ENCODE peak calls at places on chromosomes 4 and X, in five cellular contexts. O is breast epithelium, Y is stomach, M is vagina, A is adrenal gland. V is an unnamed sample.

GRCh38 chr4:61532324-61532723 is 332.2 kb downstream of the ADGRL3 start:
- DNase-seq in M (no peak), Y (no peak), O (no peak), A (no peak), V (no peak)

GRCh38 chr4:186021461-186022167 is 47.3 kb upstream of the TLR3 start:
- DNase-seq in M (peak; percentile 74), A (peak; percentile 55), Y (no peak), O (no peak), V (no peak)

GRCh38 chr4:38675167-38676121 is 11.4 kb downstream of the KLF3 start:
- DNase-seq in O (peak; percentile 66), A (peak; percentile 83), M (no peak), Y (peak; percentile 86), V (peak; percentile 45)

GRCh38 chr4:67719953-67720617 is 19.1 kb upstream of the UBA6 start:
- DNase-seq in Y (no peak), M (no peak), A (no peak), O (no peak), V (no peak)

GRCh38 chr4:150070464-150071170 is 7.6 kb upstream of the DCLK2 start:
- DNase-seq in M (no peak), A (no peak), O (no peak), Y (no peak), V (no peak)

GRCh38 chrX:43964936-43965335 is 8.3 kb downstream of the NDP start:
- DNase-seq in M (no peak), O (no peak), A (no peak), Y (no peak), V (no peak)

GRCh38 chrX:100649550-100650356 is 5.8 kb downstream of the SRPX2 start:
- DNase-seq in A (peak; percentile 29), Y (no peak), M (peak; percentile 94), O (no peak), V (peak; percentile 42)

GRCh38 chrX:31126205-31126604 is 54.4 kb upstream of the FTHL17 start:
- DNase-seq in O (no peak), A (peak; percentile 47), M (no peak), Y (no peak), V (no peak)

GRCh38 chr4:107619065-107619464 is 101.0 kb downstream of the PAPSS1 start:
- DNase-seq in A (no peak), Y (no peak), M (no peak), O (no peak), V (peak; percentile 46)

GRCh38 chrX:118261136-118261535 is 84.8 kb upstream of the WDR44 start:
- DNase-seq in Y (no peak), O (no peak), M (no peak), A (no peak), V (no peak)

GRCh38 chr4:104905546-104905945 is 241.1 kb upstream of the TET2 start:
- DNase-seq in M (no peak), O (no peak), Y (no peak), A (no peak), V (no peak)

GRCh38 chr4:48538358-48538757 is 48.3 kb downstream of the ZAR1 start:
- DNase-seq in Y (no peak), A (no peak), M (no peak), O (no peak), V (no peak)

GRCh38 chr4:38914859-38915258 is 47.3 kb downstream of the FAM114A1 start:
- DNase-seq in M (no peak), A (no peak), O (no peak), Y (no peak), V (no peak)

GRCh38 chr4:182179105-182179504 is 64.1 kb upstream of the TENM3 start:
- DNase-seq in M (no peak), Y (no peak), A (no peak), O (no peak), V (no peak)

GRCh38 chr4:3439391-3439790 is 2.4 kb upstream of the HGFAC start:
- DNase-seq in A (no peak), O (no peak), Y (no peak), M (no peak), V (no peak)

GRCh38 chrX:20906571-20906970 is 467.6 kb upstream of the CNKSR2 start:
- DNase-seq in A (no peak), O (no peak), Y (no peak), M (no peak), V (no peak)

GRCh38 chr4:151772322-151772721 is 11.5 kb upstream of the GATB start:
- DNase-seq in Y (no peak), O (no peak), A (no peak), M (no peak), V (no peak)

GRCh38 chr4:94455081-94455480 is 3.3 kb downstream of the PDLIM5 start:
- DNase-seq in M (no peak), O (peak; percentile 67), Y (peak; percentile 71), A (peak; percentile 83), V (peak; percentile 70)

GRCh38 chr4:186570193-186570996 is 15.0 kb upstream of the MTNR1A start:
- DNase-seq in Y (peak; percentile 50), M (no peak), A (no peak), O (no peak), V (no peak)

GRCh38 chr4:4866124-4866832 is 6.8 kb downstream of the MSX1 start:
- DNase-seq in M (no peak), O (no peak), Y (no peak), A (no peak), V (no peak)

GRCh38 chr4:33067221-33067620 is 2347.1 kb downstream of the PCDH7 start:
- DNase-seq in O (no peak), M (no peak), A (no peak), Y (no peak), V (no peak)

GRCh38 chrX:109847257-109848187 is 114.5 kb upstream of the ACSL4 start:
- DNase-seq in O (no peak), M (no peak), A (no peak), Y (no peak), V (peak; percentile 24)

GRCh38 chr4:149264093-149264733 is 551.4 kb downstream of the IQCM start:
- DNase-seq in A (peak; percentile 29), M (no peak), Y (peak; percentile 25), O (no peak), V (no peak)

GRCh38 chrX:43949669-43950068 is 23.5 kb downstream of the NDP start:
- DNase-seq in M (no peak), Y (no peak), A (peak; percentile 47), O (no peak), V (no peak)

GRCh38 chr4:172270421-172270820 is 457.2 kb downstream of the GALNTL6 start:
- DNase-seq in O (no peak), A (no peak), Y (no peak), M (no peak), V (no peak)

GRCh38 chrX:57900961-57901360 is 9.3 kb downstream of the ZXDA start:
- DNase-seq in A (no peak), Y (no peak), M (no peak), O (no peak), V (no peak)

GRCh38 chr4:5366421-5366820 is 315.1 kb downstream of the STK32B start:
- DNase-seq in A (no peak), O (no peak), Y (no peak), M (peak; percentile 67), V (no peak)

GRCh38 chrX:47523713-47524166 is 37.3 kb upstream of the ARAF start:
- DNase-seq in Y (no peak), O (no peak), A (no peak), M (no peak), V (no peak)

GRCh38 chr4:86221076-86221475 is 138.8 kb downstream of the MAPK10 start:
- DNase-seq in O (no peak), Y (no peak), A (no peak), M (no peak), V (no peak)

GRCh38 chr4:53507671-53508286 is 83.5 kb downstream of the LNX1 start:
- DNase-seq in M (no peak), A (peak; percentile 23), O (no peak), Y (peak; percentile 67), V (peak; percentile 72)

GRCh38 chrX:44975666-44976263 is 102.8 kb downstream of the KDM6A start:
- DNase-seq in O (no peak), M (no peak), A (no peak), Y (no peak), V (no peak)

GRCh38 chrX:110915120-110915519 is 119.5 kb upstream of the CHRDL1 start:
- DNase-seq in O (no peak), M (no peak), A (no peak), Y (no peak), V (no peak)

GRCh38 chr4:5891563-5892320 is 1.1 kb downstream of the CRMP1 start:
- DNase-seq in A (no peak), O (no peak), M (no peak), Y (no peak), V (no peak)

DNA sequence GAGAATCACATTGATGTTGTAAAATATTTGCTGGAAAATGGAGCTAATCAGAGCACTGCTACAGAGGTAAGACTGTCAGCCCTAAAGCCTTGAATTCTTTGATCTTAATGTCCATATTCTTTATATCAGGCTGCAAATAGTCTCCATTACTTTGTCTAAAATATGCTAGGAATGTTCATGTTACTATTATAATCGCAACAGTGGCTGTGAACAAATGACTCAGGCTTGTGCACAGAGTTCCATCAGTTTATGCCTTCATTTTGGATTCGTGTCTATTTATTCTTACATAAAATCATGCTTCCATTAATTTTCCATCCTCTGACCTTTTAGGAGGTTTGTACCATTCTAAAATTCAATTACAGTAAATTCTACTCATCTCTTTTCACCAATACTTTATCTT is 182.7 kb downstream of the ANK2 start:
- DNase-seq in A (no peak), Y (no peak), O (no peak), M (no peak), V (no peak)
- TF ChIP-seq CTCF in A (no peak), Y (no peak), O (no peak), M (no peak), V (no peak)

DNA sequence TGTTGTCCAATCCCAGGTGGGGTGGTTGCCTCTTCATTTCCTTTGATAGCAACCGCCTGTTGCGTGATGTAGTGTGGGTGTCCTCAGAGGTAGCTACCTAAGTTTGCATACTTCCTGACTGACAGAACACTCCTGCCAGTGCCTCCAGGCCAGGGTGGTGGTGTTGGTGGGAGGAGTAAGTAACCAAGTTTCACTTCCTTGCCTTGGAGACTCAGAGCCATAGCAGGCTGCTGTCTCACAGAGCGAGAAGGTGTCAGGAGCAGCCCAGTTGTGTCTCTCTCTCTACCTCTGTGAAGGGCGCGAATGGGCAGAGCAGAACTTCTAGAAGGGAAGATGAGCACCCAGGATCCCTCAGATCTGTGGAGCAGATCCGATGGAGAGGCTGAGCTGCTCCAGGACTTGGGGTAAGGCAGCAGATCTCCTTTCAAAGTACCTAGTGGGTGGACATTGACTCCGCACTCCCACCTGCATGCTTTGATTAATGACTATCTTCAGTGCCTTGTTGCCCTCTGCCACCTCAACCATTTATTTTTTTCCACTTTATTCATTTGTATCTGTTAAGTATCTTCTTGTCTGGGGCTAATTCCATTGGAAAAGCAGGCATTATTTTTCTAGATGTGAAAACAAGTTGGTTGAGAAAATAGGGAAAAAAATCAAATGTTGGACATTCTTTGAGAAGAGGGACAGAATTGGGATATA is at the start of gene DAPP1:
- DNase-seq in M (no peak), A (peak; percentile 19), O (peak; percentile 61), Y (peak; percentile 74), V (no peak)
- TF ChIP-seq POLR2A in M (no peak), A (no peak), O (no peak), Y (no peak), V (no peak)

GRCh38 chrX:39308126-39308525 is 506.9 kb downstream of the MID1IP1 start:
- DNase-seq in O (no peak), M (peak; percentile 40), Y (no peak), A (no peak), V (no peak)
- H3K27me3 ChIP-seq in O (peaks cover 51% of the 10 kb centered on the region), M (no peaks in the 10 kb centered on the region), Y (no peaks in the 10 kb centered on the region), A (peaks cover 11% of the 10 kb centered on the region), V (no peaks in the 10 kb centered on the region)

DNA sequence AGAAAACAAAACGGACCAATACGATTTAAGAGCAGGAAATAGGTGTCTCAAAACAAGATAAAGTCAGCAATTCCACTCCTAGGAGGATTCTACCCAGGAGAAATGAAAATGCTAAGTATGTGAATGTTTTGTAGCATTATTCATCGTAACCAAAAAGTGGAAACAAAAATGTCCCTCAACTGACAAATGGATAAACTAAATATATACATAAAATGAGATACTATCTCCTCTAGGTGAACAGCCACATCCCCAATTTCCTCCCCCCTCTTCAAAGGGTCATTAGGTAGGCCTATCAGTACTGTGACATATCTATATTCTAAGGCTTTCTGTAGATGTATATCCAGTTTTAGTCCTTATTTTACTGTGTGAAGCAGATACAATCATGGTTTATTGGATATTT is 18.0 kb downstream of the DDX3X start:
- DNase-seq in M (no peak), Y (no peak), A (no peak), O (no peak), V (no peak)
- TF ChIP-seq CTCF in M (no peak), Y (no peak), A (no peak), O (no peak), V (no peak)

V was measured in gastrocnemius medialis.